ENCODE peak calls at places on chromosomes 16 and 17, in five cellular contexts. Y is K562, A is H1, X is HepG2, E is GM12878. S is an unnamed sample.

GRCh38 chr16:56939801-56940200 is 7.9 kb downstream of the HERPUD1 start:
- DNase-seq in X (no peak), Y (peak), A (no peak), E (no peak), S (no peak)

GRCh38 chr16:30054959-30055553 is 10.5 kb upstream of the ALDOA start:
- DNase-seq in X (peak), E (no peak), Y (peak), A (no peak), S (peak)

GRCh38 chr16:86604436-86605220 is 26.3 kb downstream of the FOXL1 start:
- DNase-seq in E (no peak), X (no peak), A (no peak), Y (no peak), S (no peak)

GRCh38 chr16:48434653-48435318 is 49.6 kb upstream of the SIAH1 start:
- DNase-seq in Y (no peak), X (no peak), E (no peak), A (no peak), S (peak)

GRCh38 chr17:74132354-74132753 is 71.1 kb upstream of the RPL38 start:
- DNase-seq in X (no peak), E (no peak), Y (no peak), A (no peak), S (no peak)

GRCh38 chr16:49631521-49632041 is 224.3 kb downstream of the ZNF423 start:
- DNase-seq in Y (no peak), E (no peak), A (no peak), X (no peak), S (no peak)

GRCh38 chr17:1573932-1574696 is 11.5 kb upstream of the PITPNA start:
- DNase-seq in E (no peak), A (no peak), Y (peak), X (peak), S (peak)

GRCh38 chr16:20971420-20971819 is 70.8 kb downstream of the LYRM1 start:
- DNase-seq in E (no peak), X (no peak), Y (no peak), A (no peak), S (no peak)

GRCh38 chr17:78838574-78839005 is 2.0 kb downstream of the USP36 start:
- DNase-seq in A (no peak), X (peak), Y (peak), E (no peak), S (no peak)

GRCh38 chr16:82935781-82936180 is 309.0 kb downstream of the CDH13 start:
- DNase-seq in A (no peak), Y (no peak), E (no peak), X (no peak), S (no peak)

GRCh38 chr17:63413128-63413527 is 33.0 kb downstream of the CYB561 start:
- DNase-seq in X (no peak), E (no peak), A (no peak), Y (no peak), S (no peak)

GRCh38 chr16:67027046-67027445 is 1.9 kb upstream of the CBFB start:
- DNase-seq in X (no peak), Y (no peak), A (no peak), E (no peak), S (no peak)

GRCh38 chr17:66954632-66955031 is 9.9 kb upstream of the CACNG4 start:
- DNase-seq in A (no peak), Y (no peak), X (no peak), E (no peak), S (no peak)

GRCh38 chr17:40602445-40603443 is 37.5 kb upstream of the CCR7 start:
- DNase-seq in A (no peak), Y (no peak), E (peak), X (no peak), S (no peak)

GRCh38 chr16:2194852-2195315 is 1.5 kb downstream of the CASKIN1 start:
- DNase-seq in A (no peak), E (peak), Y (peak), X (peak), S (peak)

GRCh38 chr17:51372345-51373004 is 112.1 kb downstream of the UTP18 start:
- DNase-seq in X (peak), Y (peak), A (no peak), E (peak), S (peak)

GRCh38 chr16:648071-648785 is 937 bp upstream of the WDR90 start:
- DNase-seq in A (no peak), E (no peak), Y (no peak), X (peak), S (peak)

GRCh38 chr16:71352466-71352865 is 6.1 kb upstream of the CALB2 start:
- DNase-seq in X (no peak), A (no peak), E (no peak), Y (no peak), S (no peak)

GRCh38 chr16:10040136-10041080 is 141.8 kb downstream of the GRIN2A start:
- DNase-seq in Y (no peak), E (no peak), X (no peak), A (no peak), S (no peak)

GRCh38 chr16:23753908-23754593 is 775 bp upstream of the CHP2 start:
- DNase-seq in X (no peak), Y (no peak), E (no peak), A (no peak), S (no peak)

GRCh38 chr17:47696717-47697642 is 3.0 kb downstream of the TBKBP1 start:
- DNase-seq in E (no peak), A (no peak), X (no peak), Y (no peak), S (no peak)

GRCh38 chr16:84359326-84359725 is 9.0 kb upstream of the ATP2C2 start:
- DNase-seq in E (no peak), X (no peak), Y (no peak), A (no peak), S (no peak)

GRCh38 chr16:86874141-86874540 is 295.8 kb downstream of the FOXL1 start:
- DNase-seq in E (no peak), X (no peak), A (peak), Y (peak), S (no peak)

GRCh38 chr17:17749921-17750320 is 68.7 kb downstream of the RAI1 start:
- DNase-seq in X (peak), Y (peak), A (peak), E (peak), S (peak)

GRCh38 chr17:37182786-37183185 is 193.0 kb upstream of the C17orf78 start:
- DNase-seq in E (no peak), A (no peak), X (no peak), Y (no peak), S (no peak)

GRCh38 chr17:74815671-74816370 is 39.7 kb upstream of the NAT9 start:
- DNase-seq in A (no peak), E (no peak), Y (peak), X (no peak), S (no peak)

GRCh38 chr17:76281573-76282371 is 16.6 kb downstream of the UBALD2 start:
- DNase-seq in X (no peak), Y (no peak), A (no peak), E (no peak), S (no peak)

GRCh38 chr16:20901441-20902112 is 1.0 kb downstream of the LYRM1 start:
- DNase-seq in E (no peak), A (no peak), Y (no peak), X (peak), S (peak)

GRCh38 chr16:29736112-29736511 is 9.7 kb downstream of the C16orf54 start:
- DNase-seq in X (peak), A (no peak), Y (peak), E (no peak), S (peak)

GRCh38 chr16:24967074-24967473 is 48.1 kb downstream of the ARHGAP17 start:
- DNase-seq in Y (no peak), E (no peak), A (no peak), X (no peak), S (no peak)

GRCh38 chr16:74186589-74186988 is 110.0 kb upstream of the PSMD7 start:
- DNase-seq in X (no peak), A (no peak), E (no peak), Y (no peak), S (no peak)

GRCh38 chr17:63930951-63931575 is 1.1 kb downstream of the CD79B start:
- DNase-seq in E (no peak), X (no peak), A (no peak), Y (peak), S (no peak)

GRCh38 chr16:53055603-53056527 is 1.1 kb downstream of the CHD9 start:
- DNase-seq in A (no peak), Y (peak), E (no peak), X (peak), S (peak)

DNA sequence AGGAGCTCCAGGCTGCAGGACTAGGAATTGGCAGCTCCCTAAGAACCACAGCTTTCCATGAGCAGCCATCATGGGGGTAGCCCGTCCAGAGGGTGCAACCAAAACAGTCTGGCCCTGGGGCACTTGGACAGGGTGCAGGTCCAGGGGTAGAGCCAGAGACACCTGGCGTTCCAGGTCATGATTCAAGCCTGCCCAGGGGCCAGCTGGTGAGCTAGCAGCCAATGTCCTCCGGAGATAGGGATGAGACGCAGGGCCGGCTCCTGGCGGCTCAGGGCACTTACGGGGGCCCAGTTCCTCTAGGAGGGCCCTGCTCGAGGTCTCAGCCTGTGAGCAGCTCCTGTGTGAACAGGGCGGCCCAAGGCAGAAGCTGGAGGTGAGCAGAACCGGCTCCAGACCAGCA is 22.1 kb downstream of the PIEZO1 start:
- DNase-seq in A (no peak), X (no peak), E (no peak), Y (no peak), S (no peak)
- TF ChIP-seq HDAC2 in A (no peak), X (no peak), E (no peak), Y (no peak), S (no peak)

GRCh38 chr16:69840975-69841374 is 78.8 kb downstream of the WWP2 start:
- DNase-seq in A (no peak), Y (no peak), E (no peak), X (no peak), S (no peak)
- TF ChIP-seq MAX in A (no peak), Y (no peak), E (no peak), X (no peak), S (no peak)

GRCh38 chr17:12349297-12349696 is 316.4 kb upstream of the MYOCD start:
- DNase-seq in A (no peak), E (no peak), Y (no peak), X (no peak), S (no peak)
- TF ChIP-seq HDAC2 in A (no peak), E (no peak), Y (no peak), X (no peak), S (no peak)

GRCh38 chr17:8053600-8053999 is 14.7 kb downstream of the ALOX15B start:
- DNase-seq in X (no peak), Y (no peak), A (no peak), E (no peak), S (no peak)
- TF ChIP-seq MAX in X (no peak), Y (no peak), A (no peak), E (no peak), S (no peak)

S was measured in A549.